ENCODE peak calls at places on chromosomes 13 and 19, in four cellular contexts. K, V, H and N are unnamed samples.

GRCh38 chr13:21548577-21548976 is 55.4 kb downstream of the MICU2 start:
- DNase-seq in K (no peak), V (no peak), H (no peak), N (no peak)

GRCh38 chr13:110262944-110263343 is 44.0 kb downstream of the COL4A1 start:
- DNase-seq in K (no peak), V (no peak), H (no peak), N (no peak)

GRCh38 chr19:12730054-12730453 is 4.4 kb downstream of the TRIR start:
- DNase-seq in K (no peak), V (no peak), H (no peak), N (no peak)

GRCh38 chr13:113114511-113115362 is 7.9 kb upstream of the F10 start:
- DNase-seq in K (peak), V (no peak), H (no peak), N (no peak)

GRCh38 chr19:10422846-10423245 is 2.5 kb downstream of the PDE4A start:
- DNase-seq in K (no peak), V (no peak), H (no peak), N (no peak)

GRCh38 chr19:1016647-1017114 is 4.2 kb downstream of the TMEM259 start:
- DNase-seq in K (no peak), V (no peak), H (no peak), N (no peak)

GRCh38 chr13:60012503-60012902 is 151.2 kb downstream of the DIAPH3 start:
- DNase-seq in K (no peak), V (no peak), H (no peak), N (no peak)

GRCh38 chr13:51840141-51840540 is 4.8 kb downstream of the TMEM272 start:
- DNase-seq in K (no peak), V (no peak), H (no peak), N (no peak)

GRCh38 chr19:6481541-6482342 is at the start of gene DENND1C:
- DNase-seq in K (no peak), V (no peak), H (no peak), N (no peak)

GRCh38 chr19:19538077-19538764 is at the start of gene CILP2:
- DNase-seq in K (no peak), V (peak), H (peak), N (no peak)

GRCh38 chr19:47619763-47620162 is 10.8 kb downstream of the BICRA start:
- DNase-seq in K (no peak), V (no peak), H (no peak), N (no peak)

GRCh38 chr13:101736551-101736950 is 284.1 kb downstream of the ITGBL1 start:
- DNase-seq in K (no peak), V (no peak), H (no peak), N (no peak)

GRCh38 chr19:44856438-44857083 is 10.5 kb downstream of the NECTIN2 start:
- DNase-seq in K (no peak), V (no peak), H (no peak), N (no peak)

GRCh38 chr13:44506719-44507118 is 69.4 kb downstream of the TSC22D1 start:
- DNase-seq in K (no peak), V (no peak), H (no peak), N (no peak)

GRCh38 chr19:5269279-5269678 is 71.3 kb downstream of the PTPRS start:
- DNase-seq in K (no peak), V (no peak), H (no peak), N (no peak)

GRCh38 chr19:33492090-33492489 is 29.5 kb downstream of the PEPD start:
- DNase-seq in K (no peak), V (peak), H (no peak), N (no peak)

GRCh38 chr19:3942790-3943409 is 10.0 kb downstream of the NMRK2 start:
- DNase-seq in K (no peak), V (no peak), H (no peak), N (no peak)

GRCh38 chr13:107284168-107284567 is 716.2 kb upstream of the ARGLU1 start:
- DNase-seq in K (no peak), V (no peak), H (peak), N (no peak)

GRCh38 chr19:50851620-50852019 is 3.1 kb upstream of the KLK3 start:
- DNase-seq in K (no peak), V (no peak), H (no peak), N (no peak)

GRCh38 chr13:95676100-95676774 is 702 bp upstream of the DNAJC3 start:
- DNase-seq in K (no peak), V (no peak), H (peak), N (no peak)

GRCh38 chr19:12733369-12733896 is 1.1 kb downstream of the TRIR start:
- DNase-seq in K (no peak), V (no peak), H (peak), N (no peak)

GRCh38 chr19:41928221-41928683 is at the start of gene ERFL:
- DNase-seq in K (no peak), V (no peak), H (no peak), N (no peak)

GRCh38 chr13:49348748-49349147 is 95.1 kb downstream of the CAB39L start:
- DNase-seq in K (no peak), V (no peak), H (no peak), N (no peak)

GRCh38 chr19:35144259-35144599 is 1.2 kb downstream of the FXYD7 start:
- DNase-seq in K (no peak), V (no peak), H (no peak), N (no peak)

GRCh38 chr19:35143818-35144217 is 763 bp downstream of the FXYD7 start:
- DNase-seq in K (no peak), V (no peak), H (no peak), N (no peak)

GRCh38 chr19:35143231-35143715 is at the start of gene FXYD7:
- DNase-seq in K (no peak), V (peak), H (no peak), N (no peak)

GRCh38 chr19:35141627-35142401 is 1.2 kb upstream of the FXYD7 start:
- DNase-seq in K (no peak), V (peak), H (no peak), N (no peak)

GRCh38 chr19:35142531-35143230 is 374 bp upstream of the FXYD7 start:
- DNase-seq in K (no peak), V (peak), H (peak), N (no peak)
- TF ChIP-seq CTCF in K (no peak), V (no peak), H (peak), N (peak)

DNA sequence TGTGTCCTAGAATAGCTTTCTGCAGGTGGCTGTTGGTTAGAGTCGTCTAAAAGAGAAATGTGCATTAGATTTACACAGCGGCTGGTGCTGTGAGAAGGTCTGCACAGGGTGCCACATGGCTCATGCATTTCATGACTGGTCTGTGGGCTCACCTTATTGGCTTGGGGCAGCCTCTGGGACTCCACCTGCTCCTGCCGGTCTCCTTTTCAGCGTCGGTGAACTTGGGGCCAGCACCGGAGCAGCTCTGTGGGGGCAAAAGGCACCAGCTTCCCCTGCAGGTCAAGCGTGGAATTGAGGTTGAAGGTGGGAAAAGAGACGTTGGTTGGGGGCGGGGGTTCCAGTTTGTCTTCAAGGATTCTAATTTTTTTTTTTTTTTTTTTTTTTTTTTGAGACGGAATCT is 3.1 kb upstream of the PNMA8C start:
- DNase-seq in K (no peak), V (no peak), H (no peak), N (no peak)
- TF ChIP-seq CTCF in K (no peak), V (no peak), H (peak), N (no peak)

GRCh38 chr13:68810660-68811059 is 1297.0 kb upstream of the ATXN8OS start:
- DNase-seq in K (no peak), V (no peak), H (no peak), N (no peak)
- TF ChIP-seq CTCF in K (no peak), V (no peak), H (no peak), N (no peak)

GRCh38 chr19:2641332-2641698 is 61.2 kb downstream of the GNG7 start:
- DNase-seq in K (no peak), V (no peak), H (no peak), N (no peak)
- TF ChIP-seq CTCF in K (no peak), V (no peak), H (no peak), N (no peak)

DNA sequence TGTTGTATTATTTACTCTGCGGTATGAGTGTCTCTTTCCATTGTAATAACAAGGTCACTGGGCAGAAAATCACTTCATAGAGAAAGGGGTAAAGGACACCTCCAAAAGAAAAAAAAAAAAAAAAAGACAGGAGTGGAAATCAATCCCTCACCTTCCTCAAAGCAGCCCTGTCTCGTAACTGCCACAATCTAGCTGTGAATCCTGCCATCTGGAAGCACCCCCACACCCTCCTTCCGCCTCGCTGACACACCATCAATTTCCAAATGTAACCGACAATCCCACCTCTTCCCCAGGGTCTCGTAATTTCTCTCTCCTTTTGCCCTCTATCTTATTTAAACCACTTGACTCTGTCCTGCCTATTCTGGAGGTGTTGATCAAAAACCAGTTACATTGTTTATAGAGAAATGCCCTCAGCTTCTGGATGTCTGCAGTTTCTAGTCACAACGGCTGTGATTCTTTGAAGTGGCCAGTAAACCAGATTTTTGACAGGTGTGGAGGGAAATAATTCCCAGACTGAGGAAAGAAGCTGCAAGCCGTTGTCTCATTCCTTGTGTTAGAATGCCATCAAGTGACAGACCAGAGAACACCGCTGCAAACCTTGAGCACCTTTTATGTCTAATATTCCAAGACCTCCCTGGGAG is 9.1 kb upstream of the POP4 start:
- DNase-seq in K (no peak), V (no peak), H (peak), N (no peak)
- TF ChIP-seq CTCF in K (no peak), V (no peak), H (peak), N (peak)

GRCh38 chr13:103510007-103510406 is 443.8 kb upstream of the SLC10A2 start:
- DNase-seq in K (no peak), V (no peak), H (no peak), N (no peak)
- TF ChIP-seq CTCF in K (no peak), V (no peak), H (peak), N (no peak)